ENCODE peak calls at places on chromosomes 5 and 9, in five cellular contexts. G is heart right ventricle; O is GM10248; V is CD8-positive, alpha-beta T cell; A is dorsolateral prefrontal cortex. Z is an unnamed sample.

GRCh38 chr5:132496631-132497487 is 6.3 kb upstream of the IRF1 start:
- DNase-seq in O (peak), V (no peak), A (peak), G (peak), Z (peak)

GRCh38 chr5:45696206-45696836 is at the start of gene HCN1:
- DNase-seq in O (peak), A (peak), V (no peak), G (peak), Z (peak)

GRCh38 chr5:55411881-55412280 is 104.1 kb downstream of the MTREX start:
- DNase-seq in G (no peak), A (no peak), V (no peak), O (no peak), Z (no peak)

GRCh38 chr9:120950421-120951388 is 24.1 kb upstream of the TRAF1 start:
- DNase-seq in O (no peak), A (no peak), V (no peak), G (no peak), Z (no peak)

GRCh38 chr9:74355107-74355506 is 142.0 kb upstream of the RORB start:
- DNase-seq in A (no peak), G (no peak), O (no peak), V (no peak), Z (no peak)

GRCh38 chr9:129312731-129313130 is 134.7 kb upstream of the IER5L start:
- DNase-seq in V (no peak), G (no peak), A (peak), O (no peak), Z (no peak)

GRCh38 chr9:133973791-133974630 is 18.1 kb downstream of the VAV2 start:
- DNase-seq in G (no peak), A (no peak), V (no peak), O (no peak), Z (no peak)

GRCh38 chr5:176362098-176362442 is 506 bp upstream of the KIAA1191 start:
- DNase-seq in A (no peak), O (no peak), V (no peak), G (no peak), Z (no peak)

GRCh38 chr5:58450811-58451629 is 8.9 kb downstream of the PLK2 start:
- DNase-seq in V (no peak), G (no peak), O (no peak), A (no peak), Z (no peak)

GRCh38 chr9:136031741-136032638 is 63.1 kb downstream of the NACC2 start:
- DNase-seq in V (no peak), O (no peak), G (no peak), A (no peak), Z (no peak)

GRCh38 chr5:83306572-83307241 is 164.8 kb upstream of the VCAN start:
- DNase-seq in A (no peak), G (no peak), V (no peak), O (peak), Z (peak)

GRCh38 chr5:21154526-21154925 is 1166.5 kb upstream of the CDH18 start:
- DNase-seq in A (no peak), O (no peak), V (no peak), G (no peak), Z (no peak)

GRCh38 chr9:75628952-75629351 is 261.5 kb upstream of the PCSK5 start:
- DNase-seq in O (no peak), A (no peak), V (no peak), G (no peak), Z (no peak)

GRCh38 chr9:132552041-132552440 is 30.4 kb upstream of the BARHL1 start:
- DNase-seq in G (no peak), O (no peak), A (no peak), V (no peak), Z (no peak)

GRCh38 chr5:167634432-167634831 is 657.0 kb upstream of the WWC1 start:
- DNase-seq in A (no peak), V (no peak), G (no peak), O (no peak), Z (no peak)

GRCh38 chr9:81535542-81536241 is 153.7 kb downstream of the TLE1 start:
- DNase-seq in O (no peak), G (no peak), A (no peak), V (no peak), Z (no peak)

GRCh38 chr5:122907238-122907637 is 61.8 kb downstream of the SNX24 start:
- DNase-seq in O (no peak), A (no peak), V (no peak), G (no peak), Z (no peak)

GRCh38 chr5:56594821-56595220 is 220.5 kb upstream of the MAP3K1 start:
- DNase-seq in A (no peak), V (no peak), G (no peak), O (no peak), Z (no peak)

GRCh38 chr9:115034801-115035200 is 83.2 kb downstream of the TNC start:
- DNase-seq in G (no peak), V (no peak), O (no peak), A (no peak), Z (no peak)

GRCh38 chr9:81607593-81608288 is 81.6 kb downstream of the TLE1 start:
- DNase-seq in G (no peak), O (no peak), V (no peak), A (no peak), Z (no peak)

GRCh38 chr5:169628891-169629290 is 8.2 kb upstream of the DOCK2 start:
- DNase-seq in A (no peak), V (no peak), G (no peak), O (no peak), Z (no peak)

GRCh38 chr9:16899611-16900010 is 29.1 kb upstream of the BNC2 start:
- DNase-seq in A (no peak), G (no peak), V (no peak), O (no peak), Z (no peak)

GRCh38 chr9:20041717-20042116 is 252.9 kb upstream of the SLC24A2 start:
- DNase-seq in V (no peak), A (no peak), G (peak), O (no peak), Z (no peak)

GRCh38 chr5:141359790-141360426 is at the start of gene PCDHGB2:
- DNase-seq in O (peak), A (no peak), G (no peak), V (no peak), Z (peak)

GRCh38 chr9:90393355-90394152 is 249.1 kb downstream of the DIRAS2 start:
- DNase-seq in O (no peak), A (no peak), V (no peak), G (no peak), Z (no peak)

GRCh38 chr5:107894361-107894760 is 223.6 kb upstream of the EFNA5 start:
- DNase-seq in V (no peak), A (no peak), G (no peak), O (no peak), Z (no peak)

GRCh38 chr9:110076894-110077725 is 130.8 kb downstream of the C9orf152 start:
- DNase-seq in A (no peak), O (no peak), V (no peak), G (no peak), Z (no peak)

GRCh38 chr5:180137401-180138213 is 66.0 kb upstream of the RNF130 start:
- DNase-seq in A (no peak), O (no peak), V (no peak), G (no peak), Z (no peak)

GRCh38 chr9:87670572-87671264 is 55.2 kb upstream of the CTSL start:
- DNase-seq in A (no peak), G (no peak), O (no peak), V (no peak), Z (no peak)

GRCh38 chr5:34667705-34668104 is 11.6 kb downstream of the RAI14 start:
- DNase-seq in G (no peak), A (no peak), O (no peak), V (no peak), Z (no peak)

GRCh38 chr5:6745706-6746217 is 32.5 kb downstream of the TENT4A start:
- DNase-seq in G (no peak), A (no peak), O (peak), V (no peak), Z (peak)

GRCh38 chr5:102799017-102799416 is 43.9 kb downstream of the PAM start:
- DNase-seq in A (no peak), O (no peak), V (no peak), G (no peak), Z (no peak)

GRCh38 chr5:616342-617039 is 4.4 kb downstream of the CEP72 start:
- DNase-seq in V (no peak), G (no peak), O (no peak), A (peak), Z (no peak)
- TF ChIP-seq CTCF in V (no peak), G (no peak), O (no peak), A (no peak), Z (no peak)

GRCh38 chr5:43037929-43038510 is 2.1 kb downstream of the ANXA2R start:
- DNase-seq in G (no peak), V (no peak), O (peak), A (no peak), Z (peak)

GRCh38 chr5:43036856-43037711 is 3.0 kb downstream of the ANXA2R start:
- DNase-seq in A (no peak), G (no peak), V (no peak), O (no peak), Z (no peak)

GRCh38 chr5:43034591-43034968 is 5.5 kb downstream of the ANXA2R start:
- DNase-seq in O (no peak), V (no peak), A (no peak), G (no peak), Z (no peak)

GRCh38 chr5:43038523-43038989 is 1.6 kb downstream of the ANXA2R start:
- DNase-seq in G (no peak), A (no peak), O (no peak), V (no peak), Z (no peak)

DNA sequence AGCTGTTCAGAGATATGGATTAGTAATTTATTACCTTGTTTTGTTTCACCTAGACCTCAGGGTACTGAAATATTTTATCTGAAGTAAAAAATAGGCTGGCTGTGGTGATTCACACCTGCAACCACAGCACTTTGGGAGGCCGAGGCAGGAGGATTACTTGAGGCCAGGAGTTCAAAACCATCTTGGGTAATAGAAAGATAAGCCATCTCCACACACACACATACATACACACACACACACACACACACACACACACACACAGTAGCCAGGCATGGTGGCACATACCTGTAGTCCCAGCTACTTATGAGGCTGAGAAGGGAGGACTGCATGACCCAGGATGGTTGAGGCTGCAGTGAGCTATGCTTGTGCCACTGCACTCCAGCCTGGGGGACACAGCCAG is 3.7 kb downstream of the ANXA2R start:
- DNase-seq in G (no peak), V (no peak), O (no peak), A (no peak), Z (no peak)
- TF ChIP-seq CTCF in G (no peak), V (no peak), O (no peak), A (no peak), Z (no peak)

GRCh38 chr9:93036887-93037475 is 21.5 kb upstream of the SUSD3 start:
- DNase-seq in G (no peak), O (no peak), V (no peak), A (no peak), Z (no peak)
- TF ChIP-seq CTCF in G (no peak), O (no peak), V (no peak), A (no peak), Z (no peak)

GRCh38 chr5:178547753-178548415 is 42.3 kb downstream of the COL23A1 start:
- DNase-seq in O (no peak), G (no peak), V (no peak), A (no peak), Z (no peak)

GRCh38 chr5:178548751-178549150 is 41.4 kb downstream of the COL23A1 start:
- DNase-seq in V (no peak), G (no peak), O (no peak), A (no peak), Z (no peak)

GRCh38 chr5:178553517-178553916 is 36.7 kb downstream of the COL23A1 start:
- DNase-seq in G (no peak), O (no peak), A (peak), V (no peak), Z (no peak)

GRCh38 chr5:178551468-178551867 is 38.7 kb downstream of the COL23A1 start:
- DNase-seq in G (no peak), O (no peak), V (no peak), A (no peak), Z (no peak)

GRCh38 chr5:178551059-178551458 is 39.1 kb downstream of the COL23A1 start:
- DNase-seq in V (no peak), A (no peak), O (no peak), G (no peak), Z (peak)
- TF ChIP-seq CTCF in V (peak), A (peak), O (peak), G (peak), Z (no peak)

DNA sequence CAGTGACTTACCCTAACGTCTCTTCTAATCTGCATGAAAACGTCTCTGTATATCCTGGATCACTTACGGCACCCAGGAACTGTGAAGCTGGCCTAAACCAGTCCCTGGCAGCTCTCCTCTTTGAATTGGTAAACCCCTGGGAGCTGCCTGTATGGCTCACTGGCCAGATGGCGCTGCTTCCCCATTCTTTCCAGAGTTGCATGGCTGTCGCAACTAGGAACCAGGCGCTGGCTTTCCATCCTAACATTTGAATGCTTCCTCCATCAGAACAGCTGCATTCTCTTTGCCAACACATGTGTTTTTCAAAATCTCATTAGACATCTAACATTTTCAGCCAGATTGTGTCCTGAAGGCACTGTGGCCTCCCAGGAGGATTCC is 8.0 kb upstream of the PCA3 start:
- DNase-seq in A (peak), V (no peak), O (no peak), G (peak), Z (no peak)
- TF ChIP-seq CTCF in A (peak), V (no peak), O (peak), G (no peak), Z (no peak)

GRCh38 chr5:172945151-172945550 is 14.1 kb upstream of the RPL26L1 start:
- DNase-seq in G (no peak), O (no peak), A (no peak), V (no peak), Z (no peak)
- TF ChIP-seq CTCF in G (no peak), O (no peak), A (no peak), V (no peak), Z (no peak)